ENCODE peak calls at places on chromosomes 7 and 10, in four cellular contexts. One of them, this sample, is unnamed.

GRCh38 chr7:93715234-93715633 is 140.7 kb upstream of the CALCR start:
- DNase-seq in HepG2: peak
- DNase-seq in K562: peak
- DNase-seq in GM12878: no peak
- DNase-seq in this sample: peak

GRCh38 chr7:135964254-135964653 is 12.9 kb downstream of the MTPN start:
- DNase-seq in K562: no peak
- DNase-seq in HepG2: no peak
- DNase-seq in GM12878: no peak
- DNase-seq in this sample: no peak

GRCh38 chr10:60531006-60531405 is 141.3 kb upstream of the ANK3 start:
- DNase-seq in GM12878: no peak
- DNase-seq in K562: no peak
- DNase-seq in HepG2: no peak
- DNase-seq in this sample: no peak

GRCh38 chr10:103776878-103777591 is 78.3 kb downstream of the SH3PXD2A start:
- DNase-seq in K562: no peak
- DNase-seq in HepG2: no peak
- DNase-seq in GM12878: no peak
- DNase-seq in this sample: no peak

GRCh38 chr7:151429555-151430331 is 10.2 kb downstream of the CRYGN start:
- DNase-seq in K562: no peak
- DNase-seq in HepG2: no peak
- DNase-seq in GM12878: peak
- DNase-seq in this sample: no peak

GRCh38 chr10:323651-324293 is 188.5 kb downstream of the ZMYND11 start:
- DNase-seq in HepG2: peak
- DNase-seq in K562: no peak
- DNase-seq in GM12878: peak
- DNase-seq in this sample: no peak

GRCh38 chr7:76359111-76359986 is 558 bp upstream of the YWHAG start:
- DNase-seq in HepG2: peak
- DNase-seq in K562: peak
- DNase-seq in GM12878: peak
- DNase-seq in this sample: peak

GRCh38 chr10:56449770-56450169 is 88.7 kb upstream of the ZWINT start:
- DNase-seq in K562: no peak
- DNase-seq in GM12878: no peak
- DNase-seq in HepG2: no peak
- DNase-seq in this sample: no peak

GRCh38 chr10:122541541-122542002 is 19.0 kb upstream of the DMBT1 start:
- DNase-seq in HepG2: peak
- DNase-seq in K562: no peak
- DNase-seq in GM12878: no peak
- DNase-seq in this sample: no peak

GRCh38 chr7:32335107-32335506 is 155.1 kb downstream of the LSM5 start:
- DNase-seq in K562: no peak
- DNase-seq in GM12878: no peak
- DNase-seq in HepG2: no peak
- DNase-seq in this sample: no peak

GRCh38 chr7:159116581-159117339 is 27.9 kb downstream of the VIPR2 start:
- DNase-seq in GM12878: no peak
- DNase-seq in HepG2: no peak
- DNase-seq in K562: no peak
- DNase-seq in this sample: no peak

GRCh38 chr10:120984221-120984620 is 133.1 kb downstream of the WDR11 start:
- DNase-seq in GM12878: no peak
- DNase-seq in HepG2: no peak
- DNase-seq in K562: no peak
- DNase-seq in this sample: no peak

GRCh38 chr10:131085586-131085860 is 226.0 kb downstream of the TCERG1L start:
- DNase-seq in K562: no peak
- DNase-seq in GM12878: no peak
- DNase-seq in HepG2: no peak
- DNase-seq in this sample: no peak

GRCh38 chr10:132945894-132946255 is 3.5 kb upstream of the CFAP46 start:
- DNase-seq in GM12878: no peak
- DNase-seq in HepG2: no peak
- DNase-seq in K562: no peak
- DNase-seq in this sample: no peak
- TF ChIP-seq TARDBP in GM12878: no peak
- TF ChIP-seq TARDBP in HepG2: no peak
- TF ChIP-seq TARDBP in K562: no peak
- TF ChIP-seq TARDBP in this sample: no peak

DNA sequence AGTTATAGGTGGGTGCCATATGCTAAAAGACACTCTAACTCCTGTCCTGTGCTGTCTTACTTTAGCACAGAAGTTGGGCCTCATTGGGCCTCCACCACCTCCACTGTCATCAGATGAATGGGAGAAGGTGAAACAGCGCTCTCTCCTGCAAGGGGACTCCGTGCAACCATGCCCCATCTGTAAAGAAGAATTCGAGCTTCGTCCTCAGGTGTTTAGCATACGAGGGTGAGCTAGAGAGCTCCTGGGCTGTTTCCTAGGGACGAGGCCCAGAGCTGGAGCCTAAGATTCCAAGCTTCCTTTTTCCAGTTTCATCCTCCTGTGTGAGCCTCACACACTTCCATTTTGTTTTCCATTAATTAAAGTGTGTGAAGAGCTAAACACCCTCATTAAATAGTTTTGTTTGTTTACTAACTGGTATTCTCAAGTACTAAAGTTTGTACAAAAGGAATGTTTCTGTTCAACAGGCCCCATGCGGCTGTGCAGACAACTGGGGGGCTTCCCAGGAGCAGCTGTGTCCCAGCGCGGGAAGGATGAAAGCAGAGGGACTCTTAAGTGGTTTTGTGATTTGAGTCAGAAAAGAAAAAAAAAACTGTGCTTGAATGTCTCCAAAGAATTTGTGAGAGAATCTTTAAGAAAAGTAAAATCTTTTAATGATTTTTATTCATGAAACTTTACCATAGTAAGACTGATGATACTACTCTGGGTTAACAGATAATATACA is 14.1 kb downstream of the RNF32 start:
- DNase-seq in HepG2: no peak
- DNase-seq in GM12878: no peak
- DNase-seq in K562: no peak
- DNase-seq in this sample: no peak
- TF ChIP-seq TARDBP in HepG2: no peak
- TF ChIP-seq TARDBP in GM12878: no peak
- TF ChIP-seq TARDBP in K562: no peak
- TF ChIP-seq TARDBP in this sample: no peak

GRCh38 chr10:13001041-13001886 is at the start of gene CCDC3:
- DNase-seq in HepG2: no peak
- DNase-seq in GM12878: no peak
- DNase-seq in K562: peak
- DNase-seq in this sample: peak
- TF ChIP-seq TARDBP in HepG2: no peak
- TF ChIP-seq TARDBP in GM12878: no peak
- TF ChIP-seq TARDBP in K562: no peak
- TF ChIP-seq TARDBP in this sample: no peak

GRCh38 chr10:4457597-4457996 is 368.4 kb upstream of the AKR1E2 start:
- DNase-seq in HepG2: no peak
- DNase-seq in K562: no peak
- DNase-seq in GM12878: no peak
- DNase-seq in this sample: no peak

GRCh38 chr10:4453950-4454349 is 372.1 kb upstream of the AKR1E2 start:
- DNase-seq in HepG2: no peak
- DNase-seq in K562: no peak
- DNase-seq in GM12878: no peak
- DNase-seq in this sample: no peak

GRCh38 chr10:4460267-4460666 is 365.7 kb upstream of the AKR1E2 start:
- DNase-seq in GM12878: no peak
- DNase-seq in K562: no peak
- DNase-seq in HepG2: no peak
- DNase-seq in this sample: no peak

GRCh38 chr10:4459531-4459930 is 366.5 kb upstream of the AKR1E2 start:
- DNase-seq in K562: no peak
- DNase-seq in HepG2: peak
- DNase-seq in GM12878: no peak
- DNase-seq in this sample: no peak
- TF ChIP-seq TARDBP in K562: no peak
- TF ChIP-seq TARDBP in HepG2: no peak
- TF ChIP-seq TARDBP in GM12878: no peak
- TF ChIP-seq TARDBP in this sample: no peak

DNA sequence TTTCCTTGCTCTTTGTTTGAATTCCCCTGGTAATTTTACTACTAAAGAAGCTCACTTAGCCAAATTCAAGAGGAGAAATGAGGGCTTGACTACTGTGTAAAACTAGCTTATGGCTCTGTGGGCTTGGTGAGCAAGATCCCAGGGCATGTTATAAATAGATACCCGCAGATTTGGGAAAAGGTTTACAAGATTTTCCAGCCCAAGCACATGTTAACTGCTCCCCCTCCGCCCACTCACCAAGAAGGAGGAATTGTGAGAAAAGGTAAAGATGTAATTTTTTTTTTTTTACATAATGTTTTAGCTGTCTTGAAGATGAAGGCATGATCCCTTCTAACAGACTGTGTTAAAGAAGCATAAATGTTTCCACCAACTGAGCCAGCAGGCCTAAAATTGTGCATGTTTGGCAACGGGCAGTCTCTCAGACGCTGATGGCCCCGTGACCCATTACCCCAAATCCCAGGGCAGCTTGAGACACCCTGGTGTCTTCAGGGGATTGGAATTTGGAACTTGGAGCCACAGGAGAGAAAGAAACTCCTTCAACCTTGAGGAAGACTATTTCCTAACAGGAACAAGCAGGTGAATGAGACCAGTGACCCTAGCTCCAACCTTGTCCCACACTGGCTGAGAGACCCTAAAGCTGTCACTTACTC is 429.8 kb upstream of the CELF2 start:
- DNase-seq in HepG2: no peak
- DNase-seq in K562: no peak
- DNase-seq in GM12878: no peak
- DNase-seq in this sample: no peak
- TF ChIP-seq TARDBP in HepG2: no peak
- TF ChIP-seq TARDBP in K562: no peak
- TF ChIP-seq TARDBP in GM12878: no peak
- TF ChIP-seq TARDBP in this sample: no peak

GRCh38 chr7:139993592-139993991 is 69.2 kb downstream of the PARP12 start:
- DNase-seq in HepG2: no peak
- DNase-seq in K562: no peak
- DNase-seq in GM12878: no peak
- DNase-seq in this sample: no peak

GRCh38 chr7:139993169-139993568 is 69.6 kb downstream of the PARP12 start:
- DNase-seq in GM12878: no peak
- DNase-seq in K562: no peak
- DNase-seq in HepG2: no peak
- DNase-seq in this sample: no peak

GRCh38 chr7:139991911-139992310 is 70.8 kb downstream of the PARP12 start:
- DNase-seq in HepG2: no peak
- DNase-seq in GM12878: no peak
- DNase-seq in K562: no peak
- DNase-seq in this sample: no peak

GRCh38 chr7:139991267-139991666 is 71.5 kb downstream of the PARP12 start:
- DNase-seq in K562: no peak
- DNase-seq in GM12878: no peak
- DNase-seq in HepG2: peak
- DNase-seq in this sample: no peak

DNA sequence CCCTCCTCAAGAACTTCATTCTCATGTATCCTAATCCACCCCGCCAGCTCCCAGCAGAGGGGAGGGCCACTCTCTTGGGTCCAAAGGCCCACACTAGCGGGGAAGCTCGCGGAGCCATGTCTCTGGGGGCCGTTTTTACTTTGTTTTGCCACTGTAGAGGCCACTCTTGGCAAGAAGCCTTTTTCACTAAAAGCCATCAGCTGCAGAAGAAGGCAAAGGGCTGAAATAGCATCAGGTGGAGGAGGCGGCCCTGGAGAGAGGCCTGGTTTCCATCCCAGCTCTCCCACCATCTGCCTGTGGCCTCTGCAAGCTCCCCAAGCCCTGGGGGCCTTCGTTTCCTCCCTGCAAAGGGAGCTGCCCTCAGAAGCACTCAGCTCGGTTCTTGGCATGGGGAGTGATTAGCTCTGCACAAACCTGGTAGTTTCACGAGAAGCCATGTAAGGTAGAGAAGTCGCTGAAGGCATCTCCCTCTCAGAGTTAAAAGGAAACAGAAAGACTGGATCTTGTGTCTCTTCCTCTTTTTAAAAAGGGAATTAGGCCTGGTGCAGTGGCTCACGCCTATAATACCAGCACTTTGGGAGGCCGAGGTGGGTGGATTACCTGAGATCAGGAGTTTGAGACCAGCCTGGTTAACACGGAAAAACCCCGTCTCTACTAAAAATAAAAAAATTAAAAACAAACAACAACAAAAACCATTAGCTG is 70.2 kb downstream of the PARP12 start:
- DNase-seq in K562: no peak
- DNase-seq in GM12878: no peak
- DNase-seq in HepG2: no peak
- DNase-seq in this sample: no peak
- TF ChIP-seq TARDBP in K562: no peak
- TF ChIP-seq TARDBP in GM12878: no peak
- TF ChIP-seq TARDBP in HepG2: no peak
- TF ChIP-seq TARDBP in this sample: no peak

DNA sequence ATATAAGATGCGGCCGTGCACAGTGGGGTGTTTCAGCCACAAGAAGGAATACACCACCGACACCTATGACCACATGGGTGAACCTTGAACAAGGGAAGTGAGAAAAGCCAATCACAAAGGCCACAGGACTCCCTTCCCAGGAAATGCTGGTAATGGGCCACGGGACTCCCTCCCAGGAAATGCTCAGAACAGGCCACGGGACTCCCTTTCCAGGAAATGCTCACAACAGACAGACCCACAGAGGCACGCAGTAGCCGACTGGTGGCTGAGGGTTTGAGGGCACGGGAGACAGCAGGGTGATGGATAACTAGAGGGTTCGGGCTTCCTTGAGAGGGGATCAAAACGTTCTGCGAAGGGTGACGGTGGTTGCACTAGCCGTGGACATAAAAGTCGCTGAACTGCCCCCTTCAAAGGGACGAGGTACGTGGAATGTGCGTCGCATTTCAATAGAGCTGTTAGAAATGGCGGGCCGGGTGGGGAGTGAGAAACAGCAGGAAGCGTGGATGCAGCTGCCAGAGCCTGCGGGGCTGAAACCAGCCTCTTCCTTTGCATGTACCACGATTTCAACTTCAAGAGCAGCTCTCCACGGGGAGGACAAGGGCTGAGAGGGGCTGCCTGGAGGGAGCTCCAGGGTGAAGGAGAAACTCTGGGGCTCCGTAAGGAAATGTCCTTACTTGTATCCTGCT is 274.0 kb downstream of the ELFN1 start:
- DNase-seq in HepG2: no peak
- DNase-seq in K562: no peak
- DNase-seq in GM12878: no peak
- DNase-seq in this sample: no peak
- TF ChIP-seq TARDBP in HepG2: no peak
- TF ChIP-seq TARDBP in K562: no peak
- TF ChIP-seq TARDBP in GM12878: no peak
- TF ChIP-seq TARDBP in this sample: no peak